ENCODE peak calls at places on chromosomes 4 and X, in ten cellular contexts. P is ELF-1; Y is stimulated activated CD8-positive, alpha-beta memory T cell treated with anti-CD3 and anti-CD28 coated beads, Interleukin-4, amount 100 ng/mL, for 24 hours; S is foreskin melanocyte; A is cardiac muscle cell; C is OCI-M1; J is osteoblast; K is globus pallidus; I is AG04449; L is naive B cell. Z is an unnamed sample.

GRCh38 chrX:108313662-108314061 is 124.6 kb downstream of the COL4A6 start:
- DNase-seq in L (no peak), C (no peak), I (no peak), Y (no peak), K (no peak), A (no peak), J (no peak), P (no peak), S (peak), Z (peak)

GRCh38 chr4:146382194-146382593 is 139.5 kb downstream of the SLC10A7 start:
- DNase-seq in A (no peak), J (no peak), Y (no peak), I (no peak), C (no peak), K (no peak), P (no peak), S (no peak), L (no peak), Z (no peak)

GRCh38 chr4:103075435-103075893 is 1.1 kb downstream of the SLC9B2 start:
- DNase-seq in P (no peak), J (peak), S (no peak), I (no peak), K (peak), Y (no peak), C (peak), L (peak), A (peak), Z (peak)

GRCh38 chr4:161252520-161253141 is 911.2 kb downstream of the FSTL5 start:
- DNase-seq in L (no peak), I (no peak), Y (no peak), J (no peak), P (no peak), C (peak), S (no peak), A (peak), K (no peak), Z (peak)

GRCh38 chr4:48939785-48940184 is 33.2 kb upstream of the OCIAD2 start:
- DNase-seq in P (no peak), C (no peak), Y (no peak), L (no peak), K (no peak), S (no peak), J (peak), I (peak), A (peak), Z (peak)

GRCh38 chr4:86055898-86056297 is 304.0 kb downstream of the MAPK10 start:
- DNase-seq in C (peak), I (no peak), L (no peak), S (peak), K (no peak), J (no peak), Y (no peak), A (no peak), P (no peak), Z (peak)

GRCh38 chr4:82555279-82555678 is 6.5 kb downstream of the TMEM150C start:
- DNase-seq in Y (no peak), J (no peak), P (no peak), L (no peak), C (peak), S (no peak), K (peak), A (no peak), I (no peak), Z (no peak)

GRCh38 chrX:150844016-150844415 is 54.5 kb downstream of the CD99L2 start:
- DNase-seq in K (no peak), J (no peak), I (no peak), Y (no peak), C (no peak), P (peak), S (no peak), A (no peak), L (no peak), Z (no peak)

GRCh38 chr4:110163327-110164070 is 34.9 kb downstream of the ELOVL6 start:
- DNase-seq in C (peak), K (no peak), L (no peak), S (no peak), J (peak), Y (no peak), P (no peak), I (peak), A (peak), Z (peak)

GRCh38 chr4:173535932-173536331 is 5.9 kb upstream of the HAND2 start:
- DNase-seq in S (no peak), P (no peak), K (no peak), J (peak), A (no peak), L (no peak), C (no peak), I (no peak), Y (no peak), Z (no peak)

GRCh38 chr4:15003891-15004700 is 1.8 kb downstream of the CPEB2 start:
- DNase-seq in P (peak), K (no peak), C (peak), I (no peak), A (peak), J (peak), S (no peak), L (peak), Y (peak), Z (no peak)

GRCh38 chr4:891747-892146 is 40.4 kb downstream of the GAK start:
- DNase-seq in P (peak), S (no peak), A (peak), C (no peak), L (no peak), Y (no peak), K (no peak), I (no peak), J (no peak), Z (no peak)

GRCh38 chrX:107659768-107660167 is 31.5 kb downstream of the PRPS1 start:
- DNase-seq in K (peak), A (peak), I (no peak), L (peak), Y (no peak), S (no peak), J (peak), C (peak), P (no peak), Z (peak)

GRCh38 chr4:101000496-101000895 is 346.8 kb downstream of the PPP3CA start:
- DNase-seq in C (no peak), I (no peak), J (no peak), Y (no peak), S (no peak), K (no peak), P (no peak), A (peak), L (no peak), Z (no peak)

GRCh38 chrX:77453190-77453589 is 6.0 kb downstream of the FGF16 start:
- DNase-seq in Y (no peak), S (no peak), I (no peak), L (no peak), A (no peak), C (no peak), P (no peak), K (no peak), J (no peak), Z (no peak)

GRCh38 chrX:49058794-49059193 is at the start of gene CCDC120:
- DNase-seq in K (no peak), J (peak), A (no peak), P (peak), C (no peak), L (no peak), Y (no peak), I (no peak), S (no peak), Z (no peak)

GRCh38 chr4:146334862-146335449 is 120.6 kb downstream of the REELD1 start:
- DNase-seq in I (no peak), J (no peak), C (no peak), L (no peak), K (no peak), P (no peak), Y (no peak), S (no peak), A (no peak), Z (no peak)

GRCh38 chr4:112823141-112823540 is 186.2 kb downstream of the LARP7 start:
- DNase-seq in K (peak), S (peak), J (no peak), L (no peak), Y (no peak), C (no peak), I (no peak), P (no peak), A (no peak), Z (no peak)

GRCh38 chrX:9466115-9466495 is 1.2 kb downstream of the TBL1X start:
- DNase-seq in P (peak), Y (no peak), A (peak), J (peak), C (peak), K (peak), S (no peak), L (no peak), I (no peak), Z (peak)

GRCh38 chr4:174217273-174218126 is 66.0 kb downstream of the FBXO8 start:
- DNase-seq in I (peak), K (no peak), A (peak), L (no peak), Y (no peak), C (peak), P (peak), S (peak), J (peak), Z (no peak)

GRCh38 chr4:85603437-85604336 is 128.7 kb downstream of the ARHGAP24 start:
- DNase-seq in P (no peak), J (no peak), C (no peak), I (no peak), L (peak), K (peak), A (peak), Y (no peak), S (peak), Z (no peak)

GRCh38 chr4:109043286-109043685 is 259.2 kb downstream of the COL25A1 start:
- DNase-seq in K (no peak), I (no peak), S (no peak), L (no peak), A (no peak), Y (no peak), J (no peak), P (no peak), C (no peak), Z (no peak)

GRCh38 chr4:161992317-161992716 is 171.5 kb downstream of the FSTL5 start:
- DNase-seq in J (no peak), L (no peak), C (no peak), P (no peak), I (no peak), K (no peak), S (no peak), A (no peak), Y (no peak), Z (no peak)

GRCh38 chr4:128846063-128846462 is 36.6 kb downstream of the JADE1 start:
- DNase-seq in S (no peak), I (no peak), P (no peak), Y (no peak), K (no peak), C (no peak), A (no peak), J (no peak), L (no peak), Z (peak)

GRCh38 chr4:98293089-98293887 is 32.1 kb downstream of the RAP1GDS1 start:
- DNase-seq in J (no peak), I (no peak), A (peak), L (no peak), C (no peak), P (no peak), S (peak), K (peak), Y (no peak), Z (no peak)

GRCh38 chrX:110847334-110847733 is 51.7 kb upstream of the CHRDL1 start:
- DNase-seq in S (peak), Y (no peak), A (peak), C (peak), L (peak), K (peak), P (peak), J (peak), I (no peak), Z (peak)

GRCh38 chr4:182492456-182492855 is 249.3 kb downstream of the TENM3 start:
- DNase-seq in K (no peak), I (peak), Y (no peak), L (no peak), P (no peak), C (peak), S (peak), A (peak), J (no peak), Z (no peak)

GRCh38 chr4:141746026-141746425 is 109.6 kb downstream of the IL15 start:
- DNase-seq in A (no peak), I (no peak), K (no peak), P (no peak), J (no peak), L (no peak), C (no peak), S (no peak), Y (no peak), Z (no peak)

GRCh38 chrX:115582871-115583729 is 22.1 kb downstream of the PLS3 start:
- DNase-seq in L (no peak), J (no peak), Y (no peak), C (no peak), I (no peak), K (no peak), S (no peak), P (peak), A (peak), Z (no peak)

Z was measured in A549.